ENCODE peak calls at places on chromosomes 7 and 10, in eight cellular contexts. O, P, Y, W, J, U, E and K are unnamed samples.

GRCh38 chr10:45201271-45201670 is 114.1 kb downstream of the OR13A1 start:
- DNase-seq in O (no peak), P (no peak), Y (no peak), W (peak), J (no peak), U (no peak), E (no peak), K (no peak)

GRCh38 chr10:42875388-42875755 is 92.8 kb downstream of the BMS1 start:
- DNase-seq in O (no peak), P (no peak), Y (no peak), W (no peak), J (no peak), U (peak), E (no peak), K (no peak)

GRCh38 chr7:100693312-100694195 is 496 bp downstream of the GIGYF1 start:
- DNase-seq in O (no peak), P (no peak), Y (no peak), W (peak), J (no peak), U (peak), E (no peak), K (no peak)

GRCh38 chr7:88229302-88229870 is 9.5 kb upstream of the SRI start:
- DNase-seq in O (no peak), P (no peak), Y (no peak), W (no peak), J (no peak), U (no peak), E (no peak), K (peak)

GRCh38 chr10:45008524-45009161 is 7.9 kb downstream of the ZNF22 start:
- DNase-seq in O (no peak), P (peak), Y (no peak), W (peak), J (peak), U (no peak), E (peak), K (peak)

GRCh38 chr10:3811331-3811870 is 26.4 kb upstream of the KLF6 start:
- DNase-seq in O (no peak), P (peak), Y (no peak), W (peak), J (peak), U (no peak), E (no peak), K (peak)

GRCh38 chr7:129721139-129721538 is 109.6 kb downstream of the NRF1 start:
- DNase-seq in O (no peak), P (no peak), Y (no peak), W (peak), J (no peak), U (no peak), E (no peak), K (no peak)

GRCh38 chr10:92478536-92478935 is 95.4 kb downstream of the IDE start:
- DNase-seq in O (no peak), P (no peak), Y (no peak), W (no peak), J (no peak), U (no peak), E (no peak), K (no peak)

GRCh38 chr10:28179490-28180099 is 123.3 kb downstream of the MPP7 start:
- DNase-seq in O (no peak), P (peak), Y (no peak), W (peak), J (peak), U (no peak), E (peak), K (peak)

GRCh38 chr7:48390381-48391327 is 219.4 kb downstream of the ABCA13 start:
- DNase-seq in O (no peak), P (peak), Y (no peak), W (peak), J (no peak), U (no peak), E (no peak), K (no peak)

GRCh38 chr7:155752756-155753445 is 59.4 kb downstream of the SHH start:
- DNase-seq in O (no peak), P (no peak), Y (no peak), W (no peak), J (no peak), U (no peak), E (no peak), K (no peak)

GRCh38 chr7:105691692-105692564 is 110.6 kb upstream of the EFCAB10 start:
- DNase-seq in O (peak), P (peak), Y (peak), W (peak), J (no peak), U (peak), E (peak), K (peak)

GRCh38 chr10:88385601-88386203 is 197.4 kb downstream of the RNLS start:
- DNase-seq in O (no peak), P (peak), Y (no peak), W (peak), J (peak), U (peak), E (peak), K (peak)

GRCh38 chr7:85522070-85522469 is 335.2 kb upstream of the SEMA3D start:
- DNase-seq in O (no peak), P (no peak), Y (no peak), W (peak), J (no peak), U (no peak), E (no peak), K (no peak)

GRCh38 chr7:47670738-47671137 is 88.8 kb upstream of the TNS3 start:
- DNase-seq in O (no peak), P (no peak), Y (no peak), W (no peak), J (no peak), U (no peak), E (no peak), K (no peak)

GRCh38 chr7:2082357-2083038 is 150.2 kb downstream of the MAD1L1 start:
- DNase-seq in O (no peak), P (no peak), Y (no peak), W (no peak), J (no peak), U (no peak), E (no peak), K (no peak)

GRCh38 chr10:21355591-21356011 is 169.9 kb downstream of the SKIDA1 start:
- DNase-seq in O (no peak), P (no peak), Y (no peak), W (no peak), J (no peak), U (no peak), E (no peak), K (no peak)

GRCh38 chr10:14810969-14811953 is 26.6 kb downstream of the CDNF start:
- DNase-seq in O (no peak), P (no peak), Y (no peak), W (no peak), J (no peak), U (no peak), E (no peak), K (no peak)

GRCh38 chr7:127810691-127811660 is 159.0 kb downstream of the SND1 start:
- DNase-seq in O (no peak), P (no peak), Y (no peak), W (peak), J (no peak), U (no peak), E (no peak), K (no peak)

GRCh38 chr7:145106001-145106400 is 270.1 kb upstream of the TPK1 start:
- DNase-seq in O (peak), P (no peak), Y (no peak), W (peak), J (no peak), U (peak), E (no peak), K (no peak)

GRCh38 chr7:94088560-94088959 is 84.4 kb upstream of the BET1 start:
- DNase-seq in O (no peak), P (no peak), Y (no peak), W (no peak), J (no peak), U (no peak), E (no peak), K (no peak)

GRCh38 chr10:14265709-14266108 is 65.0 kb downstream of the FRMD4A start:
- DNase-seq in O (no peak), P (no peak), Y (no peak), W (no peak), J (no peak), U (no peak), E (no peak), K (no peak)

GRCh38 chr7:29878081-29878688 is 71.9 kb downstream of the WIPF3 start:
- DNase-seq in O (peak), P (no peak), Y (no peak), W (peak), J (no peak), U (no peak), E (peak), K (peak)

GRCh38 chr7:139370301-139370942 is 10.7 kb downstream of the LUC7L2 start:
- DNase-seq in O (no peak), P (no peak), Y (no peak), W (no peak), J (no peak), U (no peak), E (no peak), K (no peak)

GRCh38 chr10:85666987-85667386 is 699.6 kb downstream of the GRID1 start:
- DNase-seq in O (no peak), P (no peak), Y (no peak), W (no peak), J (no peak), U (no peak), E (no peak), K (no peak)

GRCh38 chr7:77281780-77282478 is 82.3 kb upstream of the FGL2 start:
- DNase-seq in O (no peak), P (peak), Y (no peak), W (no peak), J (no peak), U (no peak), E (no peak), K (no peak)

GRCh38 chr7:51457079-51457478 is 140.5 kb upstream of the COBL start:
- DNase-seq in O (no peak), P (no peak), Y (no peak), W (no peak), J (no peak), U (no peak), E (no peak), K (no peak)

GRCh38 chr7:22393825-22394458 is 37.0 kb upstream of the RAPGEF5 start:
- DNase-seq in O (no peak), P (no peak), Y (no peak), W (no peak), J (no peak), U (no peak), E (no peak), K (peak)

GRCh38 chr7:32892521-32893224 is 1.1 kb upstream of the KBTBD2 start:
- DNase-seq in O (peak), P (peak), Y (no peak), W (peak), J (peak), U (peak), E (peak), K (peak)

GRCh38 chr10:122669842-122670241 is 29.8 kb downstream of the C10orf120 start:
- DNase-seq in O (no peak), P (no peak), Y (no peak), W (peak), J (no peak), U (no peak), E (no peak), K (no peak)

GRCh38 chr10:24920907-24921881 is 31.2 kb downstream of the PRTFDC1 start:
- DNase-seq in O (peak), P (peak), Y (no peak), W (peak), J (peak), U (no peak), E (no peak), K (no peak)